ENCODE peak calls at places on chromosomes 1 and 21, in four cellular contexts. One of them, this sample, is unnamed.

GRCh38 chr1:154829062-154829461 is 41.0 kb downstream of the KCNN3 start:
- DNase-seq in GM13977: no peak
- DNase-seq in CD8-positive, alpha-beta T cell: no peak
- DNase-seq in brain microvascular endothelial cell: no peak
- DNase-seq in this sample: no peak

GRCh38 chr1:56967900-56968832 is 2.4 kb upstream of the C8B start:
- DNase-seq in GM13977: no peak
- DNase-seq in CD8-positive, alpha-beta T cell: no peak
- DNase-seq in brain microvascular endothelial cell: no peak
- DNase-seq in this sample: no peak

GRCh38 chr1:18313523-18313922 is 167.2 kb upstream of the KLHDC7A start:
- DNase-seq in GM13977: no peak
- DNase-seq in CD8-positive, alpha-beta T cell: no peak
- DNase-seq in brain microvascular endothelial cell: no peak
- DNase-seq in this sample: no peak

GRCh38 chr1:8384088-8384487 is 66.2 kb downstream of the SLC45A1 start:
- DNase-seq in GM13977: no peak
- DNase-seq in CD8-positive, alpha-beta T cell: no peak
- DNase-seq in brain microvascular endothelial cell: peak; percentile 41
- DNase-seq in this sample: no peak

GRCh38 chr1:206589206-206589605 is 23.1 kb downstream of the EIF2D start:
- DNase-seq in GM13977: no peak
- DNase-seq in CD8-positive, alpha-beta T cell: no peak
- DNase-seq in brain microvascular endothelial cell: peak; percentile 86
- DNase-seq in this sample: no peak

GRCh38 chr1:41152622-41153044 is 89.5 kb downstream of the SCMH1 start:
- DNase-seq in GM13977: no peak
- DNase-seq in CD8-positive, alpha-beta T cell: no peak
- DNase-seq in brain microvascular endothelial cell: peak; percentile 72
- DNase-seq in this sample: no peak

GRCh38 chr1:11285883-11286734 is 13.1 kb downstream of the UBIAD1 start:
- DNase-seq in GM13977: no peak
- DNase-seq in CD8-positive, alpha-beta T cell: no peak
- DNase-seq in brain microvascular endothelial cell: no peak
- DNase-seq in this sample: no peak

GRCh38 chr1:207264663-207265270 is 56.7 kb upstream of the CD55 start:
- DNase-seq in GM13977: no peak
- DNase-seq in CD8-positive, alpha-beta T cell: no peak
- DNase-seq in brain microvascular endothelial cell: no peak
- DNase-seq in this sample: no peak

GRCh38 chr21:19237603-19238002 is 834.0 kb upstream of the TMPRSS15 start:
- DNase-seq in GM13977: no peak
- DNase-seq in CD8-positive, alpha-beta T cell: no peak
- DNase-seq in brain microvascular endothelial cell: no peak
- DNase-seq in this sample: no peak

GRCh38 chr1:205920159-205920558 is 23.1 kb downstream of the SLC26A9 start:
- DNase-seq in GM13977: no peak
- DNase-seq in CD8-positive, alpha-beta T cell: no peak
- DNase-seq in brain microvascular endothelial cell: peak; percentile 24
- DNase-seq in this sample: no peak

GRCh38 chr1:966603-967295 is 467 bp downstream of the PLEKHN1 start:
- DNase-seq in GM13977: peak; percentile 91
- DNase-seq in CD8-positive, alpha-beta T cell: peak; percentile 87
- DNase-seq in brain microvascular endothelial cell: peak; percentile 49
- DNase-seq in this sample: no peak

GRCh38 chr1:32878183-32878582 is 7.5 kb upstream of the FNDC5 start:
- DNase-seq in GM13977: peak; percentile 24
- DNase-seq in CD8-positive, alpha-beta T cell: no peak
- DNase-seq in brain microvascular endothelial cell: peak; percentile 16
- DNase-seq in this sample: no peak

GRCh38 chr1:101262601-101263348 is 26.0 kb downstream of the S1PR1 start:
- DNase-seq in GM13977: no peak
- DNase-seq in CD8-positive, alpha-beta T cell: no peak
- DNase-seq in brain microvascular endothelial cell: no peak
- DNase-seq in this sample: no peak

GRCh38 chr1:182806015-182806678 is 16.6 kb downstream of the NPL start:
- DNase-seq in GM13977: no peak
- DNase-seq in CD8-positive, alpha-beta T cell: no peak
- DNase-seq in brain microvascular endothelial cell: no peak
- DNase-seq in this sample: no peak
- TF ChIP-seq CTCF in GM13977: no peak
- TF ChIP-seq CTCF in CD8-positive, alpha-beta T cell: no peak
- TF ChIP-seq CTCF in brain microvascular endothelial cell: no peak
- TF ChIP-seq CTCF in this sample: no peak

DNA sequence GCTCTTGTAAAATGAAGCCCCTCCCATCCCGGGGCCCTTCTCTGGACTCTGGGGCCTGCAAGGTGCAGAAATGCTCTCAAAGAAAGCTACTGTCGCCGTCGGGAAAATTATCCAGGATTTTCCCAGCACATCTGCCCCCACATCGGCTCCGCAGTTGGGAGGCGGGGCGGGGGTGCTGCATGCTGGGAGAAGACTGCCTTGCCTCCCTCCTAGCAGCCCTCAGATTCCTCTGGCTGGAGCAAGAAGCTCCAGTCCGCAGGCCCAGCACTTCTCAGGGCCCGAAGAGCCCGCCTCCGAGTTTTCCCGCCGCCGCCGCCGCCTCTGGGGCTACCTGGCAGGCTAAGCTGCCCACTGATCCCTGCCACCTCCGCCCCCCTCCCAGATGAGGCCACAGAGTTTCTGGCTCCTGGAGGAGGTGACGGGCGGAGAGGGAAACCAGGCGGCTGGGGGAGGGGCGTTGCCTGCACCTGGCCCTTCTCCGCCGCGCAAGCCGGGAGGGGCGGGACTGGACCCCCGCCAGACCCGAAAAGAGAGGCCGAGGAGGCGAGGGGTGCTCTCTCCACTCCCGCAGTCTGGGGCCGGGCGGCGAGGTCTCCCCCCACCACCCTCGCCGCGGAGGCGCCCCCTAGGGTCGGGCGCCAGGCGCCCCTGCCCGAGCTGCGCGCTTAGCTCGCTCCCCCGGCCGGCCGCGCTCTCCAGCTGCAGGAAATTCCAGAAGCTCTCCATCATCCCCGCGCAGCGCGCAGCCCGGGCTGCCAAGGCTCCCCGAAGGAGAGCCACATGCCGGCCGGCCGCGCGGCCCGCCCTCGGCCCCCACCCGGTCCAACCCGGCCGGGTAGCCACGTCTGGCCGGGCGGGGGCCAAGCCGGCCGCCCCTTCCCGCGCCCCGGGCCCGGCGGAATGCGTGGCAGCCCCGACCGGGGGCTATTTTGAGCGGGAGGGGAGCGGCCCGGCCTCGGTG is 28.8 kb downstream of the AHDC1 start:
- DNase-seq in GM13977: no peak
- DNase-seq in CD8-positive, alpha-beta T cell: no peak
- DNase-seq in brain microvascular endothelial cell: peak; percentile 68
- DNase-seq in this sample: no peak
- TF ChIP-seq CTCF in GM13977: peak; percentile 32
- TF ChIP-seq CTCF in CD8-positive, alpha-beta T cell: no peak
- TF ChIP-seq CTCF in brain microvascular endothelial cell: peak; percentile 22
- TF ChIP-seq CTCF in this sample: peak; percentile 75

DNA sequence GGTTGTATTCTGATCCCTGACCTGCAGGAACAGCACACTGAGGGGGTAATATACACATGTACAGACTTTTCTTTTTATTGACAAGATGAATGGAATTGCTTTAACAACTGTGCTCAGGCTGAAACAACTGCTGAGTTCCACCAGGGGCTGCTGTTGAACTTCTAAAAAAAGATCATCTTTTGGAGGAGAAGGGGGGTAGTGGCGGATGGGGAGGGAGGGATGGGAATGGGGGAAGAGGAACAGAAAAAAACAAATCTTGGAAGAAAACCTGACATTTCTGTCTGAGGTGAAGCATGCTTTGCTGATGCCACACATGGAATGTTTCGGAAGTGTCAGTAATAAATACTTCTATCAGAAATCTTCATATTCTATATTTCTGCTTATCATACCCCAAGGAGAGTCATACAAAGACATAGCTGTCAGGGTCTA is 75.0 kb downstream of the RWDD3 start:
- DNase-seq in GM13977: no peak
- DNase-seq in CD8-positive, alpha-beta T cell: no peak
- DNase-seq in brain microvascular endothelial cell: peak; percentile 14
- DNase-seq in this sample: no peak
- TF ChIP-seq CTCF in GM13977: peak; percentile 22
- TF ChIP-seq CTCF in CD8-positive, alpha-beta T cell: no peak
- TF ChIP-seq CTCF in brain microvascular endothelial cell: peak; percentile 74
- TF ChIP-seq CTCF in this sample: peak; percentile 74

GRCh38 chr1:23555225-23555801 is 4.0 kb downstream of the ID3 start:
- DNase-seq in GM13977: no peak
- DNase-seq in CD8-positive, alpha-beta T cell: no peak
- DNase-seq in brain microvascular endothelial cell: peak; percentile 77
- DNase-seq in this sample: no peak

GRCh38 chr1:23553896-23554480 is 5.3 kb downstream of the ID3 start:
- DNase-seq in GM13977: no peak
- DNase-seq in CD8-positive, alpha-beta T cell: no peak
- DNase-seq in brain microvascular endothelial cell: no peak
- DNase-seq in this sample: no peak

GRCh38 chr1:23555949-23556640 is 3.2 kb downstream of the ID3 start:
- DNase-seq in GM13977: no peak
- DNase-seq in CD8-positive, alpha-beta T cell: no peak
- DNase-seq in brain microvascular endothelial cell: peak; percentile 88
- DNase-seq in this sample: no peak

GRCh38 chr1:23553206-23553895 is 6.0 kb downstream of the ID3 start:
- DNase-seq in GM13977: no peak
- DNase-seq in CD8-positive, alpha-beta T cell: no peak
- DNase-seq in brain microvascular endothelial cell: no peak
- DNase-seq in this sample: no peak

GRCh38 chr1:23554481-23555224 is 4.6 kb downstream of the ID3 start:
- DNase-seq in GM13977: peak; percentile 94
- DNase-seq in CD8-positive, alpha-beta T cell: peak; percentile 92
- DNase-seq in brain microvascular endothelial cell: peak; percentile 85
- DNase-seq in this sample: peak; percentile 97
- TF ChIP-seq CTCF in GM13977: peak; percentile 52
- TF ChIP-seq CTCF in CD8-positive, alpha-beta T cell: peak; percentile 42
- TF ChIP-seq CTCF in brain microvascular endothelial cell: peak; percentile 44
- TF ChIP-seq CTCF in this sample: peak; percentile 64

GRCh38 chr1:185317034-185317885 is at the start of gene IVNS1ABP:
- DNase-seq in GM13977: peak; percentile 96
- DNase-seq in CD8-positive, alpha-beta T cell: peak; percentile 96
- DNase-seq in brain microvascular endothelial cell: peak; percentile 91
- DNase-seq in this sample: peak; percentile 98

GRCh38 chr1:185317886-185318310 is 855 bp upstream of the IVNS1ABP start:
- DNase-seq in GM13977: peak; percentile 61
- DNase-seq in CD8-positive, alpha-beta T cell: peak; percentile 79
- DNase-seq in brain microvascular endothelial cell: no peak
- DNase-seq in this sample: no peak

GRCh38 chr1:185314416-185314815 is 2.6 kb downstream of the IVNS1ABP start:
- DNase-seq in GM13977: no peak
- DNase-seq in CD8-positive, alpha-beta T cell: no peak
- DNase-seq in brain microvascular endothelial cell: no peak
- DNase-seq in this sample: no peak

GRCh38 chr1:185315364-185316108 is 1.5 kb downstream of the IVNS1ABP start:
- DNase-seq in GM13977: no peak
- DNase-seq in CD8-positive, alpha-beta T cell: no peak
- DNase-seq in brain microvascular endothelial cell: no peak
- DNase-seq in this sample: no peak

GRCh38 chr1:185316163-185317033 is 645 bp downstream of the IVNS1ABP start:
- DNase-seq in GM13977: peak; percentile 86
- DNase-seq in CD8-positive, alpha-beta T cell: peak; percentile 93
- DNase-seq in brain microvascular endothelial cell: peak; percentile 90
- DNase-seq in this sample: peak; percentile 95
- TF ChIP-seq CTCF in GM13977: no peak
- TF ChIP-seq CTCF in CD8-positive, alpha-beta T cell: no peak
- TF ChIP-seq CTCF in brain microvascular endothelial cell: no peak
- TF ChIP-seq CTCF in this sample: peak; percentile 69

GRCh38 chr21:46325073-46325912 is 1.3 kb downstream of the PCNT start:
- DNase-seq in GM13977: peak; percentile 57
- DNase-seq in CD8-positive, alpha-beta T cell: peak; percentile 58
- DNase-seq in brain microvascular endothelial cell: peak; percentile 24
- DNase-seq in this sample: no peak
- TF ChIP-seq CTCF in GM13977: peak; percentile 40
- TF ChIP-seq CTCF in CD8-positive, alpha-beta T cell: no peak
- TF ChIP-seq CTCF in brain microvascular endothelial cell: peak; percentile 62
- TF ChIP-seq CTCF in this sample: peak; percentile 63

GRCh38 chr1:51346086-51346942 is 16.0 kb upstream of the TTC39A start:
- DNase-seq in GM13977: no peak
- DNase-seq in CD8-positive, alpha-beta T cell: no peak
- DNase-seq in brain microvascular endothelial cell: no peak
- DNase-seq in this sample: no peak

GRCh38 chr1:51345300-51345687 is 14.9 kb upstream of the TTC39A start:
- DNase-seq in GM13977: no peak
- DNase-seq in CD8-positive, alpha-beta T cell: no peak
- DNase-seq in brain microvascular endothelial cell: no peak
- DNase-seq in this sample: no peak

GRCh38 chr1:51343624-51344023 is 13.3 kb upstream of the TTC39A start:
- DNase-seq in GM13977: no peak
- DNase-seq in CD8-positive, alpha-beta T cell: no peak
- DNase-seq in brain microvascular endothelial cell: no peak
- DNase-seq in this sample: no peak

GRCh38 chr1:51344276-51344601 is 13.9 kb upstream of the TTC39A start:
- DNase-seq in GM13977: no peak
- DNase-seq in CD8-positive, alpha-beta T cell: no peak
- DNase-seq in brain microvascular endothelial cell: no peak
- DNase-seq in this sample: no peak

DNA sequence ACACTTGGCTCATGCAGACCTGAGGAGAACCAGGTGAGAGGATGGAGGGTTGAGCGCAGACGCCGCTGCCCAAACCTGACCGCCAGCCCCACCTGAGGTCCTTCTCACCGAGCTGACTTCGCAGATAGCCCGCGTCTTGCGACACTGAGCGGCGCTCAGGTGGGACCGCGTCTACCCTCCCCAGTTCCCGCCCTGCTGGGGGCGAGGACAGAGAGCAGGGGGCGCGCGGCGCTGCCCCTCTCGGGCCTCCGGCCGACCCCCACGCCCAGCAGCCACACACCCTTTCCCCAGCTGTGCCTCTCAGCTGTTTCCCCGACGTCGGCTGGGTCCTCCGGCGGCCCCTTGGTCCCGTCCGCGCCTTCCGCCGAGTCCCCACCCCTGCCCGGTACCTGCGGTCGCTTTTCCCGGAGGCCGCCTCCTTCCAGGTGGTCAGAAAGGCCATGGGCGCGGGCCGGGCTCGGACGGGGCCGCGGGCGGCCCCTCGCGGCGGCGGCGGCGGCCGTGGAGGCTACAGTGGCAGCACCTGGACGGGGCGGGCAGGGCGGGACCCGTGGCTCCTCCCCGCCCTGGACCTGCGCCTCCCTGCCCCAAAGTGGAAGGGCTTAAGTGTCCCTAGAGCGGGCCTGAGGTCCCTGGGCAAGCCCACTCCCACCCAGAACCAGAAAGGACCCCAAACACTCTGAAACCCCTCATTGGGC is 14.4 kb upstream of the TTC39A start:
- DNase-seq in GM13977: no peak
- DNase-seq in CD8-positive, alpha-beta T cell: no peak
- DNase-seq in brain microvascular endothelial cell: no peak
- DNase-seq in this sample: no peak
- TF ChIP-seq CTCF in GM13977: peak; percentile 19
- TF ChIP-seq CTCF in CD8-positive, alpha-beta T cell: no peak
- TF ChIP-seq CTCF in brain microvascular endothelial cell: no peak
- TF ChIP-seq CTCF in this sample: peak; percentile 49

GRCh38 chr1:52842643-52843310 is at the start of gene ZYG11A:
- DNase-seq in GM13977: peak; percentile 95
- DNase-seq in CD8-positive, alpha-beta T cell: peak; percentile 74
- DNase-seq in brain microvascular endothelial cell: peak; percentile 60
- DNase-seq in this sample: no peak
- TF ChIP-seq CTCF in GM13977: peak; percentile 35
- TF ChIP-seq CTCF in CD8-positive, alpha-beta T cell: peak; percentile 17
- TF ChIP-seq CTCF in brain microvascular endothelial cell: peak; percentile 33
- TF ChIP-seq CTCF in this sample: peak; percentile 71

This sample was measured in chondrocyte.